ENCODE peak calls at places on chromosomes 3 and 15, in four cellular contexts. T is CD8-positive, alpha-beta T cell; P is anterior cingulate cortex; Z is GM12892. C is an unnamed sample.

GRCh38 chr15:89898628-89899302 is 5.0 kb upstream of the AP3S2 start:
- DNase-seq in T (peak), P (no peak), Z (no peak), C (no peak)

GRCh38 chr3:62479276-62479675 is 105.9 kb upstream of the FEZF2 start:
- DNase-seq in T (no peak), P (no peak), Z (no peak), C (no peak)

GRCh38 chr3:132064114-132064513 is 29.3 kb upstream of the CPNE4 start:
- DNase-seq in T (no peak), Z (no peak), P (no peak), C (no peak)

GRCh38 chr3:117602054-117602644 is 892.6 kb downstream of the TUSC7 start:
- DNase-seq in Z (no peak), T (no peak), P (no peak), C (no peak)

GRCh38 chr3:58560771-58561311 is 16.4 kb downstream of the FAM107A start:
- DNase-seq in P (no peak), T (no peak), Z (no peak), C (no peak)

GRCh38 chr3:72523409-72524172 is 324.7 kb downstream of the SHQ1 start:
- DNase-seq in Z (no peak), T (no peak), P (no peak), C (peak)

GRCh38 chr15:56371495-56372147 is 6.4 kb downstream of the TEX9 start:
- DNase-seq in P (no peak), T (no peak), Z (no peak), C (no peak)

GRCh38 chr3:49716691-49717538 is 2.6 kb downstream of the AMIGO3 start:
- DNase-seq in Z (no peak), T (no peak), P (no peak), C (no peak)

GRCh38 chr15:69415381-69415780 is 1.2 kb downstream of the KIF23 start:
- DNase-seq in P (no peak), T (no peak), Z (no peak), C (no peak)

GRCh38 chr3:114362815-114363214 is 69.0 kb downstream of the TIGIT start:
- DNase-seq in P (no peak), Z (no peak), T (no peak), C (no peak)

GRCh38 chr15:31590609-31591008 is 264.0 kb downstream of the KLF13 start:
- DNase-seq in T (no peak), P (no peak), Z (no peak), C (no peak)

GRCh38 chr3:110165344-110165743 is 828.0 kb upstream of the DPPA4 start:
- DNase-seq in T (no peak), Z (no peak), P (no peak), C (no peak)

GRCh38 chr15:57440799-57441198 is 64.5 kb downstream of the CGNL1 start:
- DNase-seq in P (no peak), T (no peak), Z (no peak), C (no peak)

GRCh38 chr3:13229291-13229949 is 156.2 kb upstream of the IQSEC1 start:
- DNase-seq in Z (no peak), P (no peak), T (no peak), C (no peak)

GRCh38 chr3:136283627-136284026 is 33.5 kb downstream of the PCCB start:
- DNase-seq in P (no peak), T (no peak), Z (no peak), C (no peak)

GRCh38 chr3:158460929-158461328 is 110.1 kb upstream of the MLF1 start:
- DNase-seq in T (no peak), P (no peak), Z (no peak), C (no peak)

GRCh38 chr3:44875596-44875995 is 1.2 kb downstream of the TGM4 start:
- DNase-seq in P (no peak), Z (no peak), T (no peak), C (no peak)

GRCh38 chr3:113985526-113985925 is 37.7 kb downstream of the ZDHHC23 start:
- DNase-seq in T (no peak), Z (no peak), P (no peak), C (no peak)

GRCh38 chr3:122263058-122263457 is 62.0 kb upstream of the CSTA start:
- DNase-seq in T (no peak), Z (no peak), P (no peak), C (no peak)

GRCh38 chr3:37855363-37855970 is 6.2 kb upstream of the CTDSPL start:
- DNase-seq in Z (peak), P (peak), T (peak), C (peak)

GRCh38 chr3:70358978-70359580 is 46.6 kb upstream of the MDFIC2 start:
- DNase-seq in P (no peak), Z (no peak), T (no peak), C (no peak)

GRCh38 chr3:4949004-4949403 is 30.2 kb upstream of the BHLHE40 start:
- DNase-seq in Z (no peak), P (no peak), T (no peak), C (no peak)

GRCh38 chr3:117820900-117821299 is 1111.3 kb downstream of the TUSC7 start:
- DNase-seq in T (no peak), Z (no peak), P (no peak), C (no peak)

GRCh38 chr15:62828364-62828763 is 214.2 kb upstream of the TPM1 start:
- DNase-seq in T (no peak), Z (no peak), P (no peak), C (no peak)